ENCODE peak calls at places on chromosomes 6 and 20, in four cellular contexts. Y is HCT116, M is lung, Z is mammary epithelial cell. X is an unnamed sample.

GRCh38 chr6:152634773-152635172 is 2.4 kb downstream of the SYNE1 start:
- DNase-seq in Y (no peak), M (no peak), Z (no peak), X (no peak)

GRCh38 chr6:118283759-118284158 is 264.3 kb upstream of the PLN start:
- DNase-seq in Y (peak; percentile 55), M (peak; percentile 47), Z (peak; percentile 56), X (peak; percentile 23)

GRCh38 chr6:139133272-139133671 is 1.6 kb upstream of the HECA start:
- DNase-seq in Y (no peak), M (no peak), Z (no peak), X (no peak)

GRCh38 chr6:69784595-69785377 is 12.0 kb downstream of the LMBRD1 start:
- DNase-seq in Y (no peak), M (no peak), Z (no peak), X (no peak)

GRCh38 chr6:97947841-97948240 is 664.8 kb upstream of the MMS22L start:
- DNase-seq in Y (peak; percentile 82), M (peak; percentile 80), Z (peak; percentile 94), X (no peak)

GRCh38 chr6:31945507-31946369 is at the start of gene CFB:
- DNase-seq in Y (no peak), M (peak; percentile 72), Z (peak; percentile 95), X (peak; percentile 89)

GRCh38 chr6:110814488-110815259 is 595 bp downstream of the CDK19 start:
- DNase-seq in Y (no peak), M (peak; percentile 54), Z (peak; percentile 50), X (peak; percentile 57)

GRCh38 chr6:105832358-105832757 is 253.8 kb upstream of the PRDM1 start:
- DNase-seq in Y (no peak), M (no peak), Z (peak; percentile 31), X (no peak)

GRCh38 chr6:41039060-41039998 is at the start of gene UNC5CL:
- DNase-seq in Y (peak; percentile 27), M (peak; percentile 74), Z (peak; percentile 57), X (peak; percentile 83)

GRCh38 chr6:111338843-111339242 is 144.2 kb downstream of the REV3L start:
- DNase-seq in Y (no peak), M (no peak), Z (no peak), X (no peak)

GRCh38 chr6:129644567-129645015 is 65.4 kb downstream of the ARHGAP18 start:
- DNase-seq in Y (peak; percentile 75), M (no peak), Z (peak; percentile 50), X (no peak)

GRCh38 chr6:13380761-13381160 is 52.4 kb upstream of the TBC1D7 start:
- DNase-seq in Y (no peak), M (no peak), Z (no peak), X (no peak)

GRCh38 chr6:297571-298232 is 5.4 kb downstream of the DUSP22 start:
- DNase-seq in Y (no peak), M (no peak), Z (no peak), X (no peak)

GRCh38 chr6:111581957-111582356 is 23.7 kb downstream of the TRAF3IP2 start:
- DNase-seq in Y (no peak), M (no peak), Z (no peak), X (no peak)

GRCh38 chr6:70299456-70299855 is 3.4 kb downstream of the COL9A1 start:
- DNase-seq in Y (no peak), M (no peak), Z (peak; percentile 8), X (no peak)

GRCh38 chr6:110173506-110174132 is 5.9 kb downstream of the WASF1 start:
- DNase-seq in Y (no peak), M (no peak), Z (no peak), X (no peak)

GRCh38 chr6:170405311-170405975 is 98.9 kb downstream of the FAM120B start:
- DNase-seq in Y (no peak), M (no peak), Z (peak; percentile 98), X (no peak)

GRCh38 chr20:31747640-31748039 is 8.6 kb downstream of the TPX2 start:
- DNase-seq in Y (no peak), M (no peak), Z (no peak), X (no peak)

GRCh38 chr20:62704341-62704948 is 4.2 kb upstream of the NTSR1 start:
- DNase-seq in Y (peak; percentile 91), M (peak; percentile 77), Z (peak; percentile 97), X (peak; percentile 68)

GRCh38 chr6:168884646-168885086 is 369.0 kb downstream of the THBS2 start:
- DNase-seq in Y (peak; percentile 31), M (peak; percentile 71), Z (peak; percentile 9), X (peak; percentile 75)

GRCh38 chr20:19284400-19285178 is 72.1 kb downstream of the SLC24A3 start:
- DNase-seq in Y (no peak), M (no peak), Z (no peak), X (no peak)

GRCh38 chr6:125780540-125781306 is 10.0 kb upstream of the NCOA7 start:
- DNase-seq in Y (peak; percentile 60), M (peak; percentile 38), Z (peak; percentile 77), X (peak; percentile 67)

GRCh38 chr6:169668203-169668847 is 33.5 kb downstream of the WDR27 start:
- DNase-seq in Y (no peak), M (no peak), Z (no peak), X (no peak)

GRCh38 chr20:32524871-32525501 is 60.1 kb downstream of the NOL4L start:
- DNase-seq in Y (no peak), M (no peak), Z (no peak), X (no peak)

GRCh38 chr20:1108437-1108920 is 9.9 kb upstream of the PSMF1 start:
- DNase-seq in Y (peak; percentile 26), M (peak; percentile 50), Z (peak; percentile 24), X (peak; percentile 66)

GRCh38 chr20:38170219-38170902 is 5.3 kb upstream of the TGM2 start:
- DNase-seq in Y (no peak), M (no peak), Z (no peak), X (no peak)

GRCh38 chr6:138370631-138371451 is 6.9 kb upstream of the SMIM28 start:
- DNase-seq in Y (no peak), M (no peak), Z (no peak), X (no peak)

GRCh38 chr20:3857405-3857804 is 10.8 kb downstream of the MAVS start:
- DNase-seq in Y (no peak), M (no peak), Z (no peak), X (no peak)

GRCh38 chr20:21707999-21708737 is 2.7 kb downstream of the PAX1 start:
- DNase-seq in Y (no peak), M (no peak), Z (no peak), X (no peak)

GRCh38 chr20:21705466-21706344 is at the start of gene PAX1:
- DNase-seq in Y (no peak), M (no peak), Z (no peak), X (no peak)

GRCh38 chr20:21707267-21707666 is 1.8 kb downstream of the PAX1 start:
- DNase-seq in Y (no peak), M (no peak), Z (no peak), X (no peak)

GRCh38 chr20:21704408-21705385 is 767 bp upstream of the PAX1 start:
- DNase-seq in Y (no peak), M (no peak), Z (no peak), X (no peak)

DNA sequence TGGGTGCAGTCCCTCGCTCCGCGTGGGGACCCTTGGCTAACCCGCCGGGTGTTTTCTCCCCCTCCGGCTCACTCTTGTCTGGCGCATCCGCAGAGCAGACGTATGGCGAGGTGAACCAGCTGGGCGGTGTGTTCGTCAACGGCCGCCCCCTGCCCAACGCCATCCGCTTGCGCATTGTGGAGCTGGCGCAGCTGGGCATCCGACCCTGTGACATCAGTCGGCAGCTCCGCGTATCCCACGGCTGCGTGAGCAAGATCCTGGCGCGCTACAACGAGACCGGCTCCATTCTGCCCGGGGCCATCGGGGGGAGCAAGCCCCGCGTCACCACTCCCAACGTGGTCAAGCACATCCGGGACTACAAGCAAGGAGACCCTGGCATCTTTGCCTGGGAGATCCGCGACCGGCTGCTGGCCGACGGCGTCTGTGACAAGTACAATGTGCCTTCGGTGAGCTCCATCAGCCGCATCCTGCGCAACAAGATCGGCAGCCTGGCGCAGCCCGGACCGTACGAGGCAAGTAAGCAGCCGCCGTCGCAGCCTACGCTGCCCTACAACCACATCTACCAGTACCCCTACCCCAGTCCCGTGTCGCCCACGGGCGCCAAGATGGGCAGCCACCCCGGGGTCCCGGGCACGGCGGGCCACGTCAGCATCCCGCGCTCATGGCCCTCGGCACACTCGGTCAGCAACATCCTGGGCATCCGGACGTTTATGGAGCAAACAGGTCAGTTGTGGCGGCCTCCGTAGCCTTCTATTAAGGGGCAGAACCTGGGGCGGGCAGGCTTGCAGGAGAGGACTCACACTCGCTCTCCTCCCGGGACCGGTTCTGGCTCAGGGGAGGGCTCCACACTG is 1.1 kb downstream of the PAX1 start:
- DNase-seq in Y (no peak), M (no peak), Z (no peak), X (no peak)
- H3K4me3 ChIP-seq in Y (no peak overlapping the region), M (no peak overlapping the region), Z (no peak overlapping the region), X (no peak overlapping the region)

GRCh38 chr6:161200610-161201201 is 73.2 kb downstream of the AGPAT4 start:
- DNase-seq in Y (no peak), M (no peak), Z (no peak), X (no peak)
- TF ChIP-seq CTCF in Y (peak; percentile 5), M (no peak), Z (peak; percentile 4), X (no peak)

GRCh38 chr6:39902136-39902535 is 32.1 kb downstream of the MOCS1 start:
- DNase-seq in Y (no peak), M (no peak), Z (no peak), X (no peak)

GRCh38 chr6:39901116-39901655 is 33.1 kb downstream of the MOCS1 start:
- DNase-seq in Y (no peak), M (no peak), Z (no peak), X (no peak)

GRCh38 chr6:39902786-39903465 is 31.3 kb downstream of the MOCS1 start:
- DNase-seq in Y (no peak), M (no peak), Z (no peak), X (no peak)

GRCh38 chr6:39899540-39900295 is 34.5 kb downstream of the MOCS1 start:
- DNase-seq in Y (no peak), M (no peak), Z (no peak), X (no peak)

GRCh38 chr6:39901670-39902069 is 32.6 kb downstream of the MOCS1 start:
- DNase-seq in Y (no peak), M (no peak), Z (no peak), X (no peak)
- H3K4me3 ChIP-seq in Y (no peak overlapping the region), M (no peak overlapping the region), Z (no peak overlapping the region), X (no peak overlapping the region)

GRCh38 chr6:48447251-48447650 is 336.3 kb upstream of the PTCHD4 start:
- DNase-seq in Y (no peak), M (no peak), Z (no peak), X (no peak)

GRCh38 chr6:48449002-48449401 is 338.0 kb upstream of the PTCHD4 start:
- DNase-seq in Y (no peak), M (no peak), Z (peak; percentile 14), X (no peak)
- TF ChIP-seq CTCF in Y (peak; percentile 15), M (no peak), Z (peak; percentile 14), X (no peak)

X was measured in colonic mucosa.